ENCODE peak calls at places on chromosomes 11 and 22, in nine cellular contexts. B is HCT116, Z is H1, X is A549, S is GM12878, Y is SK-N-SH, P is NB4, E is K562, N is HepG2. A is an unnamed sample.

GRCh38 chr22:47102648-47103047 is 340.2 kb downstream of the TBC1D22A start:
- DNase-seq in B (no peak), Z (peak; percentile 46), X (peak; percentile 10), S (no peak), Y (no peak), P (no peak), E (no peak), N (peak; percentile 59), A (no peak)

GRCh38 chr11:125982348-125982730 is 36.5 kb downstream of the VSIG10L2 start:
- DNase-seq in B (no peak), Z (no peak), X (no peak), S (no peak), Y (no peak), P (no peak), E (no peak), N (no peak), A (no peak)

GRCh38 chr11:113504586-113504985 is 29.4 kb upstream of the DRD2 start:
- DNase-seq in B (no peak), Z (no peak), X (no peak), S (no peak), Y (no peak), P (no peak), E (no peak), N (no peak), A (no peak)

GRCh38 chr22:36226189-36226588 is 13.1 kb downstream of the APOL2 start:
- DNase-seq in B (no peak), Z (no peak), X (no peak), S (no peak), Y (no peak), P (no peak), E (no peak), N (no peak), A (no peak)

GRCh38 chr22:20440637-20441591 is 3.3 kb upstream of the SCARF2 start:
- DNase-seq in B (no peak), Z (no peak), X (no peak), S (no peak), Y (no peak), P (no peak), E (no peak), N (no peak), A (no peak)

GRCh38 chr22:31148953-31149627 is 8.8 kb upstream of the PLA2G3 start:
- DNase-seq in B (peak; percentile 66), Z (peak; percentile 80), X (peak; percentile 72), S (no peak), Y (peak; percentile 88), P (peak; percentile 73), E (peak; percentile 51), N (peak; percentile 64), A (peak; percentile 84)

GRCh38 chr22:38467904-38468760 is at the start of gene KDELR3:
- DNase-seq in B (peak; percentile 15), Z (no peak), X (no peak), S (no peak), Y (peak; percentile 80), P (peak; percentile 69), E (peak; percentile 93), N (no peak), A (peak; percentile 55)

GRCh38 chr11:78954261-78954660 is 379.6 kb upstream of the NARS2 start:
- DNase-seq in B (no peak), Z (no peak), X (no peak), S (no peak), Y (no peak), P (no peak), E (no peak), N (no peak), A (no peak)

GRCh38 chr11:95641506-95641905 is 148.1 kb downstream of the FAM76B start:
- DNase-seq in B (no peak), Z (no peak), X (no peak), S (peak; percentile 60), Y (no peak), P (peak; percentile 26), E (no peak), N (no peak), A (no peak)

GRCh38 chr11:13434247-13435205 is 28.5 kb downstream of the BTBD10 start:
- DNase-seq in B (no peak), Z (no peak), X (no peak), S (no peak), Y (no peak), P (no peak), E (no peak), N (no peak), A (no peak)

GRCh38 chr11:59611570-59612565 is 3.7 kb downstream of the OSBP start:
- DNase-seq in B (no peak), Z (no peak), X (no peak), S (no peak), Y (no peak), P (no peak), E (no peak), N (peak; percentile 52), A (peak; percentile 7)

GRCh38 chr11:1750840-1751520 is 585 bp upstream of the IFITM10 start:
- DNase-seq in B (no peak), Z (no peak), X (no peak), S (no peak), Y (peak; percentile 44), P (peak; percentile 45), E (peak; percentile 17), N (no peak), A (no peak)

GRCh38 chr11:1750481-1750839 is at the start of gene IFITM10:
- DNase-seq in B (no peak), Z (peak; percentile 71), X (no peak), S (no peak), Y (peak; percentile 51), P (no peak), E (peak; percentile 44), N (no peak), A (no peak)

GRCh38 chr11:1748467-1749019 is 1.9 kb downstream of the IFITM10 start:
- DNase-seq in B (no peak), Z (no peak), X (no peak), S (no peak), Y (peak; percentile 52), P (no peak), E (no peak), N (no peak), A (no peak)

GRCh38 chr11:1749020-1749758 is 1.2 kb downstream of the IFITM10 start:
- DNase-seq in B (no peak), Z (no peak), X (no peak), S (no peak), Y (peak; percentile 85), P (no peak), E (no peak), N (no peak), A (no peak)

DNA sequence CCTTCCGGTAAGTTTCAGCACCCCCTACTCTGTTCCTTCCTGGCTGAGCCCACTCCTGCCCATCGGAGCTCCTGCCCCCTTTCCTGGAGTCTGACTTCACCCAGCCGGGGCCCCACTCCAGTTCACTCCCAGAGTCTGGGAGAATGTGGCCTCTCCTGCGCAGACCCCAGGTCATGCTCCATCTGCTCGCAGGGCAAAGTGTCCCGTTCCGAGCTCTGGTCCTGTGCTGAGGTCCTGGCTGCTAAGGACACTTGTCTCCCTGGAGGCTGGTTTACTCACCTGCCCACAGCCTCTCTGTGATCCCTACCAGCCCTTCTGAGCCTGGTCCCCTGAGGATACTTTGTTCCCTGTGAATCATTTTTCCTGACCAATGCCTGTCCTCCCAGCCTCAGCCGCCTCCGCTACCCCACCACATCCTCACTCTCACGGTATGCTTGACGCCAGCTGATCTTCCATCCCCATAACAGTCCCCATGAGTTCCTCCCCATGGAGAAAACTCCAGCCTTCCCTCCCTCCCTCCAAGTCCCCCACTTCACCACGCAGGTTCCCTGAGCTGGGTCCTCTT is 526 bp downstream of the IFITM10 start:
- DNase-seq in B (no peak), Z (no peak), X (no peak), S (no peak), Y (no peak), P (peak; percentile 16), E (peak; percentile 13), N (no peak), A (no peak)
- H3K4me3 ChIP-seq in B (no peak overlapping the region), Z (no peak overlapping the region), X (no peak overlapping the region), S (no peak overlapping the region), Y (no peak overlapping the region), P (no peak overlapping the region), E (no peak overlapping the region), N (no peak overlapping the region), A (no peak overlapping the region)

DNA sequence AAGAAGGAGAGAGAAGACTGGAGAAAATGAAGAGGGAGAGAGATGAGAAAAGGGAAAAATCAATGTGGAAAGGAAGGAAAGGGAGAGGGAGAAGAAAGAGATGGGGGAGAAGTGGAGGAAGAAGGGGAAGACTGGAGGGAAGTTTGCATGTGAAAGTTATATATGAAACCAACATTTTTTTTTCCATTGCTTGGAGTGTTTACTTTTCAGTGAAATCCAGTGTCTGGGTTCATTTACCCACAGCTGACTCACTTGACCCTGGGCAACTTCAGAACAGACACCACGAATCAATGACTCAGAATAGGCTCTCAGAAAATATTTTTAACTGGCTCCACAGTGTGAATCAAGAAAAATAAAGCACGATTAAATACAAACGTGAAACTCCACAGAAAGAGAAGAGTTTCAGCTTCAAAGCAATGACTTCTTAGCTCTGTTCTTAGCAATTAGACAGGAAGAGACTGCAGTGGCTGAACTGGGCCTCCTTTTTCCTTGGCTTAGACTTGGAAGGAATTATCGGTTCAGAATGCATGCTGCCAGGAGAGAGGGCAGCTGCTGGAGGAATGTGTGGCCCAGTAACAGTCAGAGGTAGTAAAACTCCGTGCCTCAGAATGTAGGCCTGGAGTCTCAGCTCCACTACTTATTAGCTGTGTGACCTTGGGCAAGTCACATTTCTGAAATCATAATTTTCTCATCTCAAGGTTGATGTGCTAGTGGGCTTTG is 237.5 kb downstream of the MIAT start:
- DNase-seq in B (peak; percentile 4), Z (peak; percentile 17), X (peak; percentile 81), S (no peak), Y (no peak), P (no peak), E (no peak), N (peak; percentile 37), A (peak; percentile 88)
- TF ChIP-seq MAX in B (no peak), Z (no peak), X (no peak), S (no peak), Y (no peak), P (no peak), E (no peak), N (no peak), A (no peak)

DNA sequence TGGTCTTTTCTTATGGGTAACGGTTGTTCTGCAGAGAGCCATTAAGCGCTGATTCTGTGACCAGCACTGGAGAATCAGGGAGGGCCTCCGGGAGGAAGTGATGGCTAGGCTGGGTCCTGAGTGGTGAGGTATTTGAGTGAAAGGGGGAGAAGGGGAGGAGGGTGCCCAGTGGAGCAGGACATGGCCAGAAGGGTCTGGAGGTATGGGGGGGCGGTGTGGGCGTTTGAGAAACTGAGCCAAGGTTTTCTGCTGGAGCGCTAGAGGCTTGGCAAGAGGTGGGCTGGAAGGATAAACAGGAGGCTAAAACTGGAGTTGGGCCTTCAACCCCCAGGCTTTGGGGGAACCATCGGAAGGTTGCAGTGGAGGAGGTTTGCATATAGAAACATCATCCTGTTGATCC is 72.5 kb downstream of the FBLN1 start:
- DNase-seq in B (no peak), Z (no peak), X (no peak), S (no peak), Y (no peak), P (no peak), E (no peak), N (no peak), A (no peak)
- TF ChIP-seq CTCF in B (no peak), Z (no peak), X (no peak), S (no peak), Y (no peak), P (no peak), E (no peak), N (no peak), A (no peak)

DNA sequence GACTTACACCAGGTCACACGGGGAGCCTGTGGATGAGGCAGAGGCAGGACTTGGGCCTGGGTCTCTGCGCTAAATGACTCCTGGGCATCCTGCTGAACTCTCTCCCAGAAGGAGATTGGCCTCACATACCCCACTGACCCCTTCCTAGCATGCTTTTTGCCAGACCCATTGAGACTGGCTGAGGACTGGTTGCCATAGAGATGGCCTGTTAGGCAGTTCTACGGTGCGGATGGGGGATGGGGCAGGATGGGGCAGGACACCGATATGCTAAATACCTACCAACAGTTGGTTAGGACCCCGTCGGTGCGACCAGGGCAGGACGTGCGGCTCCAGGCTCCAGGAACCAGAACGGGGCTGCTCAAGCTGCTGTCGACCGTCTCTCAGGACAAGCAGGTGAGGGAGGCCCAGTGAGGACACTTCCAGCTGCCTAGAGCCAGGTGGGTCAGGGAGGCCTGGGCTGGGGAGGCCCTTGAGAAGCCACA is at the start of gene TSGA10IP:
- DNase-seq in B (no peak), Z (peak; percentile 73), X (no peak), S (no peak), Y (no peak), P (no peak), E (no peak), N (no peak), A (no peak)
- H3K4me3 ChIP-seq in B (no peak within 1 kb of the TSS), Z (peak within 1 kb of the TSS; percentile 29), X (no peak within 1 kb of the TSS), S (no peak within 1 kb of the TSS), Y (no peak within 1 kb of the TSS), P (no peak within 1 kb of the TSS), E (no peak within 1 kb of the TSS), N (no peak within 1 kb of the TSS), A (no peak within 1 kb of the TSS)